ENCODE peak calls at places on chromosomes 2 and 18, in eight cellular contexts. R is activated CD8-positive, alpha-beta T cell treated with anti-CD3 and anti-CD28 coated beads for 36 hours; I is endothelial cell of umbilical vein; O is ovary; X is WTC11; S is psoas muscle; D is colonic mucosa; V is K562. K is an unnamed sample.
A peak's percentile ranks its signal among the peaks of the same experiment; 100 is the strongest.

GRCh38 chr2:105344704-105345345 is 7.5 kb downstream of the C2orf49 start:
- DNase-seq in R (no peak), I (peak; percentile 62), O (no peak), X (no peak), S (no peak), D (no peak), V (no peak), K (no peak)

GRCh38 chr2:135657806-135658582 is 83.7 kb upstream of the UBXN4 start:
- DNase-seq in R (peak; percentile 84), I (no peak), O (no peak), X (no peak), S (no peak), D (no peak), V (no peak), K (no peak)

GRCh38 chr18:24022141-24022540 is 7.6 kb downstream of the TTC39C start:
- DNase-seq in R (no peak), I (no peak), O (no peak), X (no peak), S (no peak), D (no peak), V (no peak), K (no peak)

GRCh38 chr2:96895709-96896651 is 26.1 kb upstream of the SEMA4C start:
- DNase-seq in R (peak; percentile 32), I (no peak), O (peak; percentile 48), X (no peak), S (no peak), D (peak; percentile 35), V (peak; percentile 59), K (no peak)

GRCh38 chr2:221429741-221430491 is 142.2 kb downstream of the EPHA4 start:
- DNase-seq in R (no peak), I (peak; percentile 16), O (no peak), X (no peak), S (peak; percentile 44), D (no peak), V (no peak), K (no peak)

GRCh38 chr2:203650860-203651613 is 55.4 kb upstream of the CD28 start:
- DNase-seq in R (no peak), I (peak; percentile 53), O (no peak), X (no peak), S (no peak), D (peak; percentile 85), V (no peak), K (no peak)

GRCh38 chr18:43875496-43875895 is 598.2 kb upstream of the SYT4 start:
- DNase-seq in R (no peak), I (no peak), O (no peak), X (no peak), S (no peak), D (no peak), V (no peak), K (no peak)

GRCh38 chr2:105765415-105766299 is 20.9 kb downstream of the NCK2 start:
- DNase-seq in R (no peak), I (no peak), O (no peak), X (no peak), S (no peak), D (no peak), V (no peak), K (no peak)

GRCh38 chr18:13481820-13482640 is 244.3 kb downstream of the FAM210A start:
- DNase-seq in R (no peak), I (no peak), O (no peak), X (no peak), S (no peak), D (no peak), V (no peak), K (peak; percentile 74)

GRCh38 chr2:165469417-165469816 is at the start of gene CSRNP3:
- DNase-seq in R (no peak), I (peak; percentile 33), O (peak; percentile 65), X (peak; percentile 60), S (no peak), D (peak; percentile 83), V (no peak), K (no peak)

GRCh38 chr2:102703748-102704147 is 58.1 kb upstream of the TMEM182 start:
- DNase-seq in R (peak; percentile 43), I (peak; percentile 28), O (no peak), X (no peak), S (no peak), D (no peak), V (peak; percentile 28), K (peak; percentile 30)

DNA sequence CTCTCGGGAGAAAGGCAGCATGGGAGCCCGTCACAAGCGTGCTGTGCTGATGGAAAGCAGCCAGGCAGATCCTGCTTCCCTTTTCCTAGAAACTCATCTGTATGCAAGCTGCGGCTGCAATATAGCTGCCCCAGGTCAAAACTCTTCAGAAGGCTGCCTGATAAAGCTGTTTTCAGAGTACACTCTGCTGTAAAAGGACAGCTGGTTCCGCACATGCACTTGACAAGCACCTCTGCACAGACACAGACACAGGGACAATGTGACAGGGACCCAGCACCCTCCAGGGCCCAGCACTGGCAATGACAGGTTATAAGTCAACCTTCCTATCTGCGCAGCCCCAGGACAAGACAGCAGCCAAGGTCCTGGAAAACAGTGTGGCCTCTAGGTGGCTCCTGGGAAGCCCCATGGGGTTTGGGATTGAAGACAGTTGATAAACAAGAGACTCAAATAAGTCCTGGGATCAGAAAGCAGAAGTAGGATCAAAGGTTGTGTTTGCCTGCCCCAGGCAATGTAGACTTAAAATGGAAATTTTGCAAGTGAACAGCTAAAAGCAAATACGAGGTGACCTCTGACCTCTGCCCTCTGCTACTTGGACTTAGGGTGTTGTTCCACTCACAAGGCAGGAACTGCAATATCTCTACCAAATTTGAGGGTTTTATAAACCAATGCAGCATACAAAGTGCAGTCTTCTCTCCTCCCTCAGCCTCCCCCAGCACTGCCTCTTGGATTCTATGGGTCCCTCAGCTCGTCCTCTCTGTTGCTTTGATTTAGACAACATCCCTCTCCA is 16.9 kb downstream of the SLC66A2 start:
- DNase-seq in R (no peak), I (no peak), O (peak; percentile 3), X (peak; percentile 23), S (peak; percentile 44), D (peak; percentile 79), V (peak; percentile 13), K (no peak)
- TF ChIP-seq CTCF in R (no peak), I (no peak), O (no peak), X (no peak), S (no peak), D (peak; percentile 22), V (no peak), K (no peak)

GRCh38 chr2:72827495-72827894 is 1.7 kb upstream of the EXOC6B start:
- DNase-seq in R (no peak), I (no peak), O (no peak), X (no peak), S (no peak), D (no peak), V (no peak), K (no peak)

GRCh38 chr2:72827999-72828646 is 2.3 kb upstream of the EXOC6B start:
- DNase-seq in R (no peak), I (peak; percentile 42), O (no peak), X (no peak), S (no peak), D (no peak), V (no peak), K (no peak)

GRCh38 chr2:72826156-72826477 is 284 bp upstream of the EXOC6B start:
- DNase-seq in R (no peak), I (no peak), O (no peak), X (no peak), S (no peak), D (no peak), V (no peak), K (no peak)

GRCh38 chr2:72824224-72824842 is 1.5 kb downstream of the EXOC6B start:
- DNase-seq in R (peak; percentile 21), I (peak; percentile 52), O (no peak), X (no peak), S (no peak), D (no peak), V (no peak), K (no peak)

DNA sequence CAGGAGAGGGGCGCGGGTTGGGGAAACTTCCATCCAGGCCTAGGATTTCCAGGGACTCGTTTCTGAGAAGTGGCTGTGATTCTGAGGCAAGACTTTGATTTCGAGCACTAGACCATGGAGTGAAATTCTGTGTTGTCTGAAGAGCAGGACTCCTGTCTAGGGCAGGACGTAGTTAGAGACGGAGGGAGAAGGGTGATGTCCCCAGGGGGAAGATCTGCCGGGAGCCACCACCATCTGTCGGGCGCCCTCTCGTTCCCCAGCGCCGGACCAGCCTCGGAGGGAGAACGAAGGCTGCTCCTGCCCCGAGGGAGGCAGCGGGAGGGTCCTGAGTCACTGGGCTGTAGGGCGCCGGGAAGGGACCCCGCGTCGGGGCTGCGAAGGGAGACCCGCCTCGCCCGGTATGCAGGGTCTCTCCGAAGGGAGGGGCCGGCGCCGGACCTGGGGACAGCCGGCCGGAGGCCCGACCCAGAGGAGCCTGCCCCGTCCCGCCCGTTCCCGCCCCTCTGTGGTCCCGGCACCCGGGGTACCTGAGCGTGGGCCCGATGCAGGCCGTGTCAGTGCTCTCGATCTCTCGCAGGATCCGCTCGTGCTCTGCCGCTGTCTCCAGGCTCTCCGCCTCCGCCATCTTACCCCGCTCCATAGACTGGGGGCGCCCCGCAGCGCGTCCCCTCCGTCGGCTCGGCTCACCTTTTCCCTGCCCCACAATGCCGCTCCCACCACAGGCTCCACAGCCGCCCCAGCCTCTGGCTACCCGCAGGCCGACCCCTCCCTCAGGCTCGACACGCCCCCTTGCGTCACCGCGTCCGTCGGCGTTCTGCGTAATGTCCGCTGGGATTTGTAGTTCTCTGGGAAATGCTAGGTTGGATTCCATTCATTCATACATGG is at the start of gene EXOC6B:
- DNase-seq in R (peak; percentile 90), I (peak; percentile 95), O (peak; percentile 90), X (peak; percentile 99), S (peak; percentile 95), D (peak; percentile 96), V (peak; percentile 90), K (peak; percentile 83)
- TF ChIP-seq CTCF in R (no peak), I (no peak), O (no peak), X (no peak), S (no peak), D (no peak), V (no peak), K (no peak)

GRCh38 chr2:85011747-85012146 is 40.8 kb downstream of the KCMF1 start:
- DNase-seq in R (no peak), I (no peak), O (no peak), X (peak; percentile 33), S (no peak), D (no peak), V (no peak), K (no peak)
- TF ChIP-seq CTCF in R (no peak), I (no peak), O (no peak), X (peak; percentile 53), S (no peak), D (no peak), V (peak; percentile 61), K (no peak)

DNA sequence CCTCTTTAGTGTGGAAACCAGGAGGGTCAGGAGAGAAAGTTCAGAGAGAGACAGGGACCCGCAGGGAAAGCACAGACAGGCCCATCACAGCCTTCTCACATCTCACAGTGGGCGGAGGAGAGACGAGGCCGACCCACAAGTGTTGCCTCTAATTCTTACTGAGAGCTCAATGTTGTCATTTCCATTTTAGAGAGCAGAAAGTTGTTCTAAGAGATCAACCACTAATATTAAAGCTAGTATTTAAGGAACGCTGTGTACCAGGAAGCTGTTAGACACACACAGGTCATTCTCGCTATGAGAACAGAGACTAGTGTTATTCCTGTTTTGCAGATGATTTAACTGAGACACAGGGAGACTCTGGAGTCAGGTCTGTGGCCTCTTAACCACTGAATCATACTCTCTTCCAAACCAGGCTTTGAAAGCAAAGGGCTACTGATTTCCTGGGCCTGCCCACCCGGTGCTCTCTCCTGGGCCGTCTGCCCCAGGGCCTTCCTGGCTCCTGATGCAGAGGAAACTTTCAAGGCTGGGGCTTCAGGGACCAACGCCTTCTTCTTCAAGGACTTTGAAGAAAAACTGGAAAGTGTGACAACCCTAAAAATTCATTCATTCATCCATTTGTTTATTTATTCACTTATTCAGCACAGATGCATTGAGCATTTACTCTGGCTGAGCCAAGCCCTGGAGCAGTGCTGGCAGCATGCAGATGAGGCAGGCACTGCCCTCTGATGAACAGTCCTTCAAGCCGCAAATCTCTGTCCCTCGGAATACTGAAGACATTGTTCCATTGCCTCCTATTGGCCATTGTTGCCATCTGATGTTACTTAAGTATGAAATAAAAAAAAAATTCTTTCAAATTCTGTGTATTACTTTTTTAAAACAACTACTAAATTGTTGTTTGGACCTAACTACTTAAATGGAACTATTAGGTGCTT is 37.2 kb upstream of the BIN1 start:
- DNase-seq in R (no peak), I (peak; percentile 32), O (no peak), X (no peak), S (no peak), D (no peak), V (no peak), K (no peak)
- TF ChIP-seq CTCF in R (no peak), I (no peak), O (no peak), X (no peak), S (peak; percentile 30), D (no peak), V (no peak), K (no peak)